ENCODE peak calls at places on chromosome 12, in ten cellular contexts. One of them, this sample, is unnamed.

GRCh38 chr12:8917751-8918150 is 3.4 kb downstream of the PHC1 start:
- DNase-seq in A549: no peak
- DNase-seq in DND-41: no peak
- DNase-seq in dorsolateral prefrontal cortex: no peak
- DNase-seq in astrocyte of the cerebellum: no peak
- DNase-seq in hepatocyte: no peak
- DNase-seq in AG10803: no peak
- DNase-seq in thyroid gland: no peak
- DNase-seq in Peyer's patch: no peak
- DNase-seq in bronchial epithelial cell: no peak
- DNase-seq in this sample: no peak

GRCh38 chr12:107429006-107429698 is 256.4 kb upstream of the PWP1 start:
- DNase-seq in A549: no peak
- DNase-seq in DND-41: no peak
- DNase-seq in dorsolateral prefrontal cortex: no peak
- DNase-seq in astrocyte of the cerebellum: no peak
- DNase-seq in hepatocyte: peak; percentile 64
- DNase-seq in AG10803: no peak
- DNase-seq in thyroid gland: peak; percentile 89
- DNase-seq in Peyer's patch: no peak
- DNase-seq in bronchial epithelial cell: peak; percentile 86
- DNase-seq in this sample: no peak

GRCh38 chr12:119020377-119021360 is 39.3 kb downstream of the SRRM4 start:
- DNase-seq in A549: peak; percentile 6
- DNase-seq in DND-41: peak; percentile 28
- DNase-seq in dorsolateral prefrontal cortex: no peak
- DNase-seq in astrocyte of the cerebellum: no peak
- DNase-seq in hepatocyte: peak; percentile 49
- DNase-seq in AG10803: no peak
- DNase-seq in thyroid gland: peak; percentile 32
- DNase-seq in Peyer's patch: no peak
- DNase-seq in bronchial epithelial cell: no peak
- DNase-seq in this sample: no peak

GRCh38 chr12:100995201-100995600 is 200.6 kb downstream of the ANO4 start:
- DNase-seq in A549: no peak
- DNase-seq in DND-41: no peak
- DNase-seq in dorsolateral prefrontal cortex: no peak
- DNase-seq in astrocyte of the cerebellum: peak; percentile 13
- DNase-seq in hepatocyte: no peak
- DNase-seq in AG10803: peak; percentile 37
- DNase-seq in thyroid gland: no peak
- DNase-seq in Peyer's patch: no peak
- DNase-seq in bronchial epithelial cell: peak; percentile 65
- DNase-seq in this sample: peak; percentile 62

GRCh38 chr12:65122661-65123060 is 1.6 kb upstream of the WIF1 start:
- DNase-seq in A549: no peak
- DNase-seq in DND-41: no peak
- DNase-seq in dorsolateral prefrontal cortex: no peak
- DNase-seq in astrocyte of the cerebellum: no peak
- DNase-seq in hepatocyte: no peak
- DNase-seq in AG10803: no peak
- DNase-seq in thyroid gland: no peak
- DNase-seq in Peyer's patch: no peak
- DNase-seq in bronchial epithelial cell: no peak
- DNase-seq in this sample: no peak

GRCh38 chr12:49870501-49871262 is 27.8 kb upstream of the BCDIN3D start:
- DNase-seq in A549: no peak
- DNase-seq in DND-41: no peak
- DNase-seq in dorsolateral prefrontal cortex: no peak
- DNase-seq in astrocyte of the cerebellum: no peak
- DNase-seq in hepatocyte: no peak
- DNase-seq in AG10803: no peak
- DNase-seq in thyroid gland: no peak
- DNase-seq in Peyer's patch: no peak
- DNase-seq in bronchial epithelial cell: no peak
- DNase-seq in this sample: no peak

GRCh38 chr12:56593909-56594621 is 36.1 kb downstream of the BAZ2A start:
- DNase-seq in A549: peak; percentile 78
- DNase-seq in DND-41: peak; percentile 73
- DNase-seq in dorsolateral prefrontal cortex: peak; percentile 23
- DNase-seq in astrocyte of the cerebellum: peak; percentile 41
- DNase-seq in hepatocyte: peak; percentile 80
- DNase-seq in AG10803: peak; percentile 80
- DNase-seq in thyroid gland: peak; percentile 64
- DNase-seq in Peyer's patch: peak; percentile 39
- DNase-seq in bronchial epithelial cell: peak; percentile 65
- DNase-seq in this sample: peak; percentile 77

GRCh38 chr12:58288191-58288590 is 346.8 kb downstream of the ATP23 start:
- DNase-seq in A549: no peak
- DNase-seq in DND-41: no peak
- DNase-seq in dorsolateral prefrontal cortex: no peak
- DNase-seq in astrocyte of the cerebellum: peak; percentile 29
- DNase-seq in hepatocyte: no peak
- DNase-seq in AG10803: peak; percentile 95
- DNase-seq in thyroid gland: no peak
- DNase-seq in Peyer's patch: no peak
- DNase-seq in bronchial epithelial cell: no peak
- DNase-seq in this sample: peak; percentile 55

GRCh38 chr12:66550626-66551025 is 128.2 kb downstream of the GRIP1 start:
- DNase-seq in A549: no peak
- DNase-seq in DND-41: no peak
- DNase-seq in dorsolateral prefrontal cortex: no peak
- DNase-seq in astrocyte of the cerebellum: no peak
- DNase-seq in hepatocyte: no peak
- DNase-seq in AG10803: no peak
- DNase-seq in thyroid gland: no peak
- DNase-seq in Peyer's patch: no peak
- DNase-seq in bronchial epithelial cell: peak; percentile 40
- DNase-seq in this sample: no peak

GRCh38 chr12:66549050-66549389 is 129.9 kb downstream of the GRIP1 start:
- DNase-seq in A549: no peak
- DNase-seq in DND-41: no peak
- DNase-seq in dorsolateral prefrontal cortex: no peak
- DNase-seq in astrocyte of the cerebellum: no peak
- DNase-seq in hepatocyte: no peak
- DNase-seq in AG10803: no peak
- DNase-seq in thyroid gland: no peak
- DNase-seq in Peyer's patch: no peak
- DNase-seq in bronchial epithelial cell: no peak
- DNase-seq in this sample: no peak

GRCh38 chr12:66552753-66553152 is 126.1 kb downstream of the GRIP1 start:
- DNase-seq in A549: no peak
- DNase-seq in DND-41: no peak
- DNase-seq in dorsolateral prefrontal cortex: no peak
- DNase-seq in astrocyte of the cerebellum: no peak
- DNase-seq in hepatocyte: no peak
- DNase-seq in AG10803: no peak
- DNase-seq in thyroid gland: no peak
- DNase-seq in Peyer's patch: no peak
- DNase-seq in bronchial epithelial cell: peak; percentile 17
- DNase-seq in this sample: no peak

DNA sequence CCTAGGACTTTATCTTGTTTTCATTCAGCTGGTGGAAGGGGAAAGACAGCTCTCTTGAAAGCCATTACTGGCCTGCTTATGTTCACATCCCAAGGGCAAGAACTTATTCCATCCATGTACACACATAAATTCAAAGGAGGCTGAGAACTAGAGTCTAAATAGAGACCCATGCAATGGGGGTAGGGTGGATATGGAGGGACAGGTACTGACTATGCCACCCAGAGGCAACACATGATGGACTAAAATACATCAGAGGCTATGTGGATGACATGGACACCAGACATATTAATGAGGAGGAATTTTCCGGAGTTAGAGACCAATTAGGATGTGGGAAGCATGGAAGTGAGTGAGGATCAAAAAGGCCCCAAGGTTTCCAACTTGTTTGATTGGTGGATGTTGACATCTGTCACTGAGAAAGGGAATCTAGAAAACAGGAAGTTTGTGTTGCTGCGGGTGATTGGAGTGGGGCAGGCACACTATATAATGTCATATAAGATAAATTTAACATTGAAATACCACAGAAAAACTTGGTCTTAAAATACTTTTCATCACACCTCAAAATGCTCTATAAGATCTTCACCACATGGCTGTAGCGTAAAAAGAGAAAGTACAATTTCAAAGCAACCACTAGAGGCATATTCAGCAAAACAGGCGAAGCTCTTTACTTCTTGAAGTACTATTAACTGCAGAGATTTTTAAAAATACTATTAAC is 130.4 kb downstream of the GRIP1 start:
- DNase-seq in A549: no peak
- DNase-seq in DND-41: no peak
- DNase-seq in dorsolateral prefrontal cortex: no peak
- DNase-seq in astrocyte of the cerebellum: no peak
- DNase-seq in hepatocyte: no peak
- DNase-seq in AG10803: no peak
- DNase-seq in thyroid gland: no peak
- DNase-seq in Peyer's patch: no peak
- DNase-seq in bronchial epithelial cell: no peak
- DNase-seq in this sample: no peak
- TF ChIP-seq CTCF in A549: no peak
- TF ChIP-seq CTCF in DND-41: peak; percentile 40
- TF ChIP-seq CTCF in dorsolateral prefrontal cortex: no peak
- TF ChIP-seq CTCF in astrocyte of the cerebellum: peak; percentile 22
- TF ChIP-seq CTCF in hepatocyte: peak; percentile 26
- TF ChIP-seq CTCF in AG10803: peak; percentile 28
- TF ChIP-seq CTCF in thyroid gland: no peak
- TF ChIP-seq CTCF in Peyer's patch: no peak
- TF ChIP-seq CTCF in bronchial epithelial cell: no peak
- TF ChIP-seq CTCF in this sample: peak; percentile 32

DNA sequence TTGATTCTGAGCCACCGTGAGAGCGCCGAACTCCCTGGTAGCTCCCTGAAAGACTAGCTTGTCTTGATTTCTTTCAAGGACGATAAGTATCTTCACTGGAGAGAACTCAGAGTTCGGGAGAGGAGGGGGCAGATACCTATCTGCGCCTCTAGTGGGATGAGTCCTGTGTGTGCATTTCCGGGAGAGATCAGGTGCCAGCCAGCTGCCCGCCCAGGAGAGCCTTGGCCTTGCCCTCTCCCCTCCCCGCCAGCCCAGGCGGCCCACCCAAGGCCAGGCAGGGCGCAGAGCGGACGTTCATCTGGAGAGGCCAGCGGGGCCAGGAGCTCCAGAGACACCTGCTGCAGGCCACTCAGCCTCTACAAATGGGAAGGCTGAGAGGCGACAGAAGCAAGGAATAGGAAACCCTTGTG is 1.0 kb downstream of the CD9 start:
- DNase-seq in A549: peak; percentile 68
- DNase-seq in DND-41: no peak
- DNase-seq in dorsolateral prefrontal cortex: no peak
- DNase-seq in astrocyte of the cerebellum: no peak
- DNase-seq in hepatocyte: peak; percentile 48
- DNase-seq in AG10803: no peak
- DNase-seq in thyroid gland: peak; percentile 76
- DNase-seq in Peyer's patch: no peak
- DNase-seq in bronchial epithelial cell: no peak
- DNase-seq in this sample: no peak
- H3K4me3 ChIP-seq in A549: peak overlapping the region; percentile 65
- H3K4me3 ChIP-seq in DND-41: no peak overlapping the region
- H3K4me3 ChIP-seq in dorsolateral prefrontal cortex: peak overlapping the region; percentile 70
- H3K4me3 ChIP-seq in astrocyte of the cerebellum: peak overlapping the region; percentile 65
- H3K4me3 ChIP-seq in hepatocyte: peak overlapping the region; percentile 85
- H3K4me3 ChIP-seq in AG10803: peak overlapping the region; percentile 58
- H3K4me3 ChIP-seq in thyroid gland: peak overlapping the region; percentile 97
- H3K4me3 ChIP-seq in Peyer's patch: peak overlapping the region; percentile 97
- H3K4me3 ChIP-seq in bronchial epithelial cell: peak overlapping the region; percentile 81
- H3K4me3 ChIP-seq in this sample: peak overlapping the region; percentile 92

GRCh38 chr12:84397846-84398245 is 514.8 kb downstream of the SLC6A15 start:
- DNase-seq in A549: no peak
- DNase-seq in DND-41: no peak
- DNase-seq in dorsolateral prefrontal cortex: no peak
- DNase-seq in astrocyte of the cerebellum: no peak
- DNase-seq in hepatocyte: no peak
- DNase-seq in AG10803: no peak
- DNase-seq in thyroid gland: no peak
- DNase-seq in Peyer's patch: no peak
- DNase-seq in bronchial epithelial cell: no peak
- DNase-seq in this sample: peak; percentile 36

DNA sequence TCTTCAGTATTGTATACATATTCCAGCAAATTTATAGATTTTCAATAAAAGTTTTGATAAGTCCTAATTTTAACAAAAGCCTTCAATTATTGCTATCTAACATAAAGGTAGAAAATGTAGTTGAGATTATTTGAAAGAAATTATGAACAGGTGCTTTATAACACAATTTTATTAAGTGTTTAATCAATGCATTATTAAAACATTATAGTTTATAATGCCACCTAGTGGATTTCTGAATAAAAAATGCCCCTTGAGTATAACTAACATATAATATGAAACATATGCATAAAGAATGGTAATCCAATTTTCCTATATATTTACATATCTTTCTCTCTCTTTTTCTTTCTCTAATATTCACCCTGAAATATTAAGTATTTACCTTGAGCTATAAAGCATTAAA is 515.3 kb downstream of the SLC6A15 start:
- DNase-seq in A549: no peak
- DNase-seq in DND-41: no peak
- DNase-seq in dorsolateral prefrontal cortex: no peak
- DNase-seq in astrocyte of the cerebellum: no peak
- DNase-seq in hepatocyte: no peak
- DNase-seq in AG10803: peak; percentile 10
- DNase-seq in thyroid gland: no peak
- DNase-seq in Peyer's patch: no peak
- DNase-seq in bronchial epithelial cell: peak; percentile 27
- DNase-seq in this sample: peak; percentile 18
- TF ChIP-seq CTCF in A549: no peak
- TF ChIP-seq CTCF in DND-41: no peak
- TF ChIP-seq CTCF in dorsolateral prefrontal cortex: peak; percentile 70
- TF ChIP-seq CTCF in astrocyte of the cerebellum: no peak
- TF ChIP-seq CTCF in hepatocyte: peak; percentile 47
- TF ChIP-seq CTCF in AG10803: peak; percentile 46
- TF ChIP-seq CTCF in thyroid gland: no peak
- TF ChIP-seq CTCF in Peyer's patch: no peak
- TF ChIP-seq CTCF in bronchial epithelial cell: no peak
- TF ChIP-seq CTCF in this sample: no peak

GRCh38 chr12:47078086-47078395 is 1.4 kb upstream of the PCED1B start:
- DNase-seq in A549: no peak
- DNase-seq in DND-41: no peak
- DNase-seq in dorsolateral prefrontal cortex: no peak
- DNase-seq in astrocyte of the cerebellum: no peak
- DNase-seq in hepatocyte: no peak
- DNase-seq in AG10803: no peak
- DNase-seq in thyroid gland: no peak
- DNase-seq in Peyer's patch: no peak
- DNase-seq in bronchial epithelial cell: no peak
- DNase-seq in this sample: no peak

GRCh38 chr12:47079365-47079893 is at the start of gene PCED1B:
- DNase-seq in A549: no peak
- DNase-seq in DND-41: peak; percentile 74
- DNase-seq in dorsolateral prefrontal cortex: peak; percentile 56
- DNase-seq in astrocyte of the cerebellum: no peak
- DNase-seq in hepatocyte: peak; percentile 83
- DNase-seq in AG10803: peak; percentile 78
- DNase-seq in thyroid gland: peak; percentile 84
- DNase-seq in Peyer's patch: peak; percentile 70
- DNase-seq in bronchial epithelial cell: peak; percentile 49
- DNase-seq in this sample: peak; percentile 75

GRCh38 chr12:47079894-47080724 is at the start of gene AMIGO2:
- DNase-seq in A549: peak; percentile 78
- DNase-seq in DND-41: no peak
- DNase-seq in dorsolateral prefrontal cortex: peak; percentile 28
- DNase-seq in astrocyte of the cerebellum: no peak
- DNase-seq in hepatocyte: peak; percentile 67
- DNase-seq in AG10803: peak; percentile 73
- DNase-seq in thyroid gland: peak; percentile 53
- DNase-seq in Peyer's patch: peak; percentile 42
- DNase-seq in bronchial epithelial cell: peak; percentile 52
- DNase-seq in this sample: peak; percentile 73

GRCh38 chr12:47077206-47078085 is 2.0 kb upstream of the PCED1B start:
- DNase-seq in A549: no peak
- DNase-seq in DND-41: no peak
- DNase-seq in dorsolateral prefrontal cortex: no peak
- DNase-seq in astrocyte of the cerebellum: no peak
- DNase-seq in hepatocyte: no peak
- DNase-seq in AG10803: no peak
- DNase-seq in thyroid gland: no peak
- DNase-seq in Peyer's patch: no peak
- DNase-seq in bronchial epithelial cell: no peak
- DNase-seq in this sample: no peak

DNA sequence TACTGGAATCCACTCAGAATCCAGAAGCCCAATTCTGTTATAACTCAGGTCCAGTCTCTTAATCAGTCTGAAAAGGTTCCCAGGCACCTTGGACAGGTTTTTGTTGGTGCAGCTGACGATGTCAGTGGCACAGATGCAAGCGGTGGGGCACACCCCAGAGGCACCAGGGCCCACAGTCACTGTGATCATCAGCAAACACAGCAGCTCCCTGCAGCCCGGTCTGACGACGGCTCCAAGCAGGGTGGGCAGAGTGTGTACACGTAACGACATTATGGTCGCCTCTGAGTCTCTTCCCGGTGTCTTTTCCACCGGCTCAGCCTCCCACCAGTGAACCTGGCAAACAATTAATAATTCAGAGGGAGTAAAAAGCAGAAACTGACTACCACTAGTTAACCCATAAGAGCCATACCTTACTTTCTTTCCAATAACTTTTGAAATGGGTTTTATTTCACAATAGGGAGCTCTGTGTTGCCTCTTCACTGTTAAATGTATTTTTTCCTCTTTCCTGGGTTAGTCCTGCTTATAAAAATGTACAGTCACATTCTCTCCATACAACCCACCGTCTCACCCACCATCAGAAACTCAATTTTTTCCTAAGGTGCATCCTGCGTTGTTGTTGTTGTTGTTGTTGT is 572 bp upstream of the PCED1B start:
- DNase-seq in A549: peak; percentile 57
- DNase-seq in DND-41: no peak
- DNase-seq in dorsolateral prefrontal cortex: no peak
- DNase-seq in astrocyte of the cerebellum: no peak
- DNase-seq in hepatocyte: peak; percentile 49
- DNase-seq in AG10803: peak; percentile 49
- DNase-seq in thyroid gland: peak; percentile 28
- DNase-seq in Peyer's patch: peak; percentile 60
- DNase-seq in bronchial epithelial cell: no peak
- DNase-seq in this sample: no peak
- H3K4me3 ChIP-seq in A549: peak overlapping the region; percentile 74
- H3K4me3 ChIP-seq in DND-41: peak overlapping the region; percentile 11
- H3K4me3 ChIP-seq in dorsolateral prefrontal cortex: peak overlapping the region; percentile 67
- H3K4me3 ChIP-seq in astrocyte of the cerebellum: peak overlapping the region; percentile 75
- H3K4me3 ChIP-seq in hepatocyte: peak overlapping the region; percentile 74
- H3K4me3 ChIP-seq in AG10803: peak overlapping the region; percentile 80
- H3K4me3 ChIP-seq in thyroid gland: peak overlapping the region; percentile 47
- H3K4me3 ChIP-seq in Peyer's patch: peak overlapping the region; percentile 85
- H3K4me3 ChIP-seq in bronchial epithelial cell: peak overlapping the region; percentile 61
- H3K4me3 ChIP-seq in this sample: peak overlapping the region; percentile 82